ENCODE peak calls at places on chromosomes 1 and 21, in five cellular contexts. H, J, V, W and L are unnamed samples.

GRCh38 chr1:38166461-38166860 is 119.9 kb upstream of the POU3F1 start:
- DNase-seq in H (no peak), J (no peak), V (no peak), W (no peak), L (no peak)

GRCh38 chr1:24725209-24725651 is 20.0 kb upstream of the CLIC4 start:
- DNase-seq in H (peak), J (no peak), V (peak), W (no peak), L (no peak)

GRCh38 chr1:109579044-109579443 is 30.6 kb downstream of the GNAI3 start:
- DNase-seq in H (no peak), J (no peak), V (peak), W (no peak), L (no peak)

GRCh38 chr1:188652678-188653077 is 1823.9 kb downstream of the PLA2G4A start:
- DNase-seq in H (no peak), J (no peak), V (peak), W (no peak), L (no peak)

GRCh38 chr1:15525043-15525958 is 1.3 kb upstream of the CASP9 start:
- DNase-seq in H (peak), J (peak), V (no peak), W (no peak), L (no peak)

GRCh38 chr1:201147396-201148015 is 6.8 kb downstream of the TMEM9 start:
- DNase-seq in H (no peak), J (no peak), V (no peak), W (no peak), L (no peak)

GRCh38 chr1:28640766-28641165 is 2.1 kb downstream of the TAF12 start:
- DNase-seq in H (peak), J (peak), V (peak), W (peak), L (no peak)

GRCh38 chr1:177228721-177229088 is 57.9 kb downstream of the BRINP2 start:
- DNase-seq in H (peak), J (no peak), V (peak), W (no peak), L (no peak)

GRCh38 chr1:115545791-115546733 is 95.7 kb upstream of the VANGL1 start:
- DNase-seq in H (peak), J (no peak), V (peak), W (no peak), L (no peak)

GRCh38 chr1:25903986-25904385 is 2.2 kb downstream of the STMN1 start:
- DNase-seq in H (no peak), J (no peak), V (no peak), W (no peak), L (no peak)

GRCh38 chr1:25904942-25905679 is 1.1 kb downstream of the STMN1 start:
- DNase-seq in H (peak), J (peak), V (peak), W (peak), L (peak)

GRCh38 chr1:25906644-25907300 is 553 bp upstream of the STMN1 start:
- DNase-seq in H (peak), J (no peak), V (no peak), W (no peak), L (peak)

GRCh38 chr1:25907473-25908058 is 1.3 kb upstream of the STMN1 start:
- DNase-seq in H (no peak), J (no peak), V (no peak), W (no peak), L (no peak)

DNA sequence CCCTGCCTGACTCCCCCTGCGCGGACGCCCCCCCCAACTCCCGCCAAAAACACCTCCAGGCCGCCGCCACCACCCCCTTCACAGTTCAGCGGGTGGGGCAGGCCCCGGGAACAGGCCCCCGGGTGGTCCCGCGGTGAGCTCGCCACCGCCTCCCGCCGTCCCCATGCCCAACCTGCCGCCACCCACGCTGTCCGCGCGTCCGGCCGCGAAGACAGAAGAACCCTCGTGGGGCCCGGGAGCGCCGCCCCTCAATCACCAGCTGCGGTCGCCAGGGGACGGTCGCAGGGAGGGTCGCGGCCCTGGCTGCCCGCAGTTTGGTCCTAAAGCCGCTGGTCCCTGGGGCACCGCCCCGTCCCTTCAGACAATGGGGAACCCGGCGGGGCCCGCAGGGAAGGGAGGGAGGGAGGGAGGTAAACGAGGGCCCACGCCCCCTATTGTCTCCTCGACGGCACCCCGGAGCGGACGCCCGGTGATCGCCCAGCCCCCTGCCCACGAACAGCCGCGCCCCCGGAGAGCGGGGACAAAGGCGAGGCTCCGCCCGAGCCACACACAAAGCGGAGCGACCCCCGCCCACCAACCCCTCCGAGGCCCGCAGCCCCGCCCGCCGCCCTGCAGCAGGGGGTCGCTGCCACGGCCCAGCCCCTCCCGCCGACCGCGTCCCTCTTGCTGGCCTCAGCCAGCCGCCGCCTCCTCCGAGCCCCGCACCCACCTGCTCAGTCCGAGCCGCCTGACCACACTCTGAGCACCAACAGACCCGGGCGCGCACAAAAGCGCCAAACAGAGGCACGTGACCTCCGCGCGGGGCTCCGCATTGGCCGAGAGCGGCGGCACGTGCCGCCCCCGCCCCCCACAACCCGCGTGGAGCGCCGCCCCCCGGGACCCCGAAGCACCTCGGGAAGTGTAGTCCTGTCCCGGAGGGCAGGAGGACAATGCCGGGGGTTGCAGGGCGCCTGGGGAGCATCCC is at the start of gene STMN1:
- DNase-seq in H (peak), J (peak), V (peak), W (peak), L (peak)
- TF ChIP-seq CTCF in H (no peak), J (no peak), V (no peak), W (no peak), L (peak)

GRCh38 chr1:205827623-205828022 is 14.6 kb upstream of the SLC41A1 start:
- DNase-seq in H (no peak), J (no peak), V (no peak), W (no peak), L (no peak)
- TF ChIP-seq CTCF in H (peak), J (no peak), V (no peak), W (no peak), L (no peak)

GRCh38 chr1:41621791-41622190 is 137.3 kb upstream of the EDN2 start:
- DNase-seq in H (no peak), J (no peak), V (no peak), W (no peak), L (no peak)

GRCh38 chr1:41619511-41620364 is 135.3 kb upstream of the EDN2 start:
- DNase-seq in H (no peak), J (peak), V (no peak), W (no peak), L (no peak)

GRCh38 chr1:41620365-41621169 is 136.1 kb upstream of the EDN2 start:
- DNase-seq in H (no peak), J (peak), V (no peak), W (no peak), L (no peak)

GRCh38 chr1:41622402-41622801 is 137.9 kb upstream of the EDN2 start:
- DNase-seq in H (peak), J (no peak), V (peak), W (no peak), L (no peak)

DNA sequence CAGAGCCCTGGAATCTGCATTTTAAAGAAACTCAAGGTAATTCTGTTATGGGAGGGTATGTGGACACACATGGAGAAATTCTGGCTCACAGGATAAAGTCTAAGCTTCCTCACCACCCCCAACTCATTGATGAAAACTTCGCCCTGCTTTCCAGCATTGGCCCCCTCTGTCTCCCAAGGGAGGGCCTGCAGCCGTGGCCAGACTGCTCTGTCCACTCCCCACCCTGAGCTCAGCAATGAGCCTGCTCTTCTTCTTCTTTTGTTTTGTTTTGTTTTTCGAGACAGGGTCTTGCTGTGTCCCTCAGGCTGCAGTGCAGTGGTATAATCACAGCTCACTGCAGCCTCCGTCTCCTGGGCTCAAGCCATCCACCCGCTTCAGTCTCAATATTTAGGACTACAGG is 136.8 kb upstream of the EDN2 start:
- DNase-seq in H (no peak), J (no peak), V (no peak), W (no peak), L (no peak)
- TF ChIP-seq CTCF in H (no peak), J (no peak), V (no peak), W (no peak), L (no peak)

GRCh38 chr1:105072446-105072845 is 1322.7 kb downstream of the AMY1C start:
- DNase-seq in H (peak), J (no peak), V (no peak), W (no peak), L (no peak)

GRCh38 chr1:105073660-105074059 is 1324.0 kb downstream of the AMY1C start:
- DNase-seq in H (peak), J (no peak), V (no peak), W (no peak), L (no peak)

DNA sequence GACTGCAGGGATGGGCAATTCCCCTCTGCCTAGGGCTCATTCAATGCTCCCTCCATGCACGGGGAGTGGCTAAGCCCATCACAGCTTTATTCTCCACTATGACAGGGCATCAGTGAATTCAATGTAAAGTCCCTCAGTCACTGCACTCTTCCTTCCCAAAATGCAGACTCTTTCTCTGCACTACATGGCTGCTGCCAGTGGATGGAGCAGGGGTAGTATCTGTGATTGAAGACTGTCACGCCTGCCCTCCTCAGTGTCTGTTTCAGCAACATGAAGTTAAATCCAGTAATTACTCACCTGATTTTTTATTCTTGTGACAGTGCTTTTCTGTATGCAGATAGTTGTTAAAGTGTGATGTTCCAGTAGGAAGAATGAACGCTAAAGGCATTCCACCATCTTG is 1323.2 kb downstream of the AMY1C start:
- DNase-seq in H (peak), J (no peak), V (no peak), W (no peak), L (peak)
- TF ChIP-seq CTCF in H (peak), J (no peak), V (no peak), W (no peak), L (no peak)

GRCh38 chr1:112172294-112172882 is 182.9 kb upstream of the KCND3 start:
- DNase-seq in H (peak), J (peak), V (peak), W (no peak), L (no peak)

GRCh38 chr1:112177314-112177713 is 187.8 kb upstream of the KCND3 start:
- DNase-seq in H (no peak), J (no peak), V (no peak), W (no peak), L (no peak)
- TF ChIP-seq CTCF in H (no peak), J (no peak), V (no peak), W (no peak), L (no peak)

GRCh38 chr21:33302055-33302454 is 22.7 kb upstream of the IFNAR1 start:
- DNase-seq in H (no peak), J (no peak), V (no peak), W (no peak), L (no peak)

GRCh38 chr21:33296156-33296555 is 28.6 kb upstream of the IFNAR1 start:
- DNase-seq in H (no peak), J (no peak), V (no peak), W (peak), L (no peak)

GRCh38 chr21:33301632-33302002 is 23.2 kb upstream of the IFNAR1 start:
- DNase-seq in H (no peak), J (no peak), V (no peak), W (no peak), L (no peak)

GRCh38 chr21:33300701-33301631 is 23.8 kb upstream of the IFNAR1 start:
- DNase-seq in H (peak), J (no peak), V (no peak), W (no peak), L (no peak)

DNA sequence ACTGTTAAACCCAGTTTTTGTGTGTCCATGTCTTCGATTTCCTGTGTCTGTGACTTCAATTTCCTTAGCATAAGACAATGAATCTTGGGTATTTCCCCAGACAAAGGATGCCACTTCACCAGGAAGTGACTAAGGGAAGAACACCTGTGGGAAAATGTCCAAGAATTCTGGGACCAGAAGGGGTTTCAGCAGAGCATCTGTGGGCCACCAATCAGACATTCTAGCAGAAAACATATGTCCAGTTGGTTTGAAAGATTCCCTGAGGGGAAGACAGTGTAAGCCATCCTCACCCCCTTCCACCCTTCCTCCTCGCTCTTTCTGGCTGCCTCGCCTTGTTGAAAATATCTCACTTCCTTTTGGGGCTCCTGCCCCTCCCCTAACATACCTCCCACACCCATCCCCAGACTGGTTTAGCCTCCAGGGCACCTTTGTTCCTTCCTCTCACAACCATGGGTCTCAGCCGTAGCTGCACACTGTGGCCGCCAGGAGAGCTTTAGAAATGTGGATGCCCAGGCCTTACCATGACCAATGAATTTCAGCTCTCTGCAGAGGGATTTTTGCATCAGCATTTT is 25.5 kb upstream of the IFNAR1 start:
- DNase-seq in H (peak), J (peak), V (no peak), W (peak), L (no peak)
- TF ChIP-seq CTCF in H (no peak), J (peak), V (no peak), W (peak), L (no peak)

GRCh38 chr1:56578963-56579875 is at the start of gene PLPP3:
- DNase-seq in H (peak), J (peak), V (peak), W (no peak), L (peak)
- TF ChIP-seq CTCF in H (peak), J (peak), V (peak), W (peak), L (peak)

DNA sequence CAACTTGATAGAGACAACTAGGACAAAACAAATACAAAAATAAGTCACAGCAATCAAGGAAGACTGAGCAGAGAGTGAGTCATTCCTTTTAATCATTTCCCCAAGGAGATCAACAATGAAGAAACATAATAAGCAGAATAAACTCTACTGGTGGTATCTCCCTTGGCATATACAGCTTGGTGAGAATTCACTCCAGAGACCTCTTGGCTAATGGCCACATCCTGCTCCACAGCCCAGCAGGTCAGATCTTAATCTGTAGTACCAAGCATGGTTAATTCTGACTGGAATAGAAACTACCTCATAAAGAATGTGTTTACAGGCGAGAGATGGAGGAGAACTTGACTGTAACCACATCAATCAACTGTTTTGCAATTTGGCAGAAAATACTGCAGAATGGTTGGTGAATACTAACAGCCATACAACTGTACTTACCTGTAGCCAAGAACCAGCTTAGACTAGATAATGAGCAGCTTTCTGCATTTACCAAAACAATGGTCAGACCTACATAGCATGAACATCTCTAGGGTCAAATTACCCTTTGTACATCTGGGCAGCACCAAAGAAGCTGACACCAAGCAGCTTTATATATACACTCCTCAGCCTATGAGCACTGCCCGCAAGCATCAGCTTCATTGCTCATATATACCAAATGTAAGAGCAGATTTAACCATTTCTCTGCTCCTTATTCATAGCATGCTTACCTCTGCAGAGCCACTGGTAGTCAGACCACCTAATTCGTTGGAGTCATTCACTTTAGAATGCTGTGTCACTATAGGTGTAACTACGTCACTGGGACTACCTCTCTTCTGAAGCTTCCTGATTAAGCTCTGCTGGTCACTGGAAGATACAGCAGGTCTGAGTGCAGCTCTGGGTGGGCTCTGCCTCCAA is 51.0 kb downstream of the KIAA0319L start:
- DNase-seq in H (peak), J (peak), V (peak), W (no peak), L (no peak)
- TF ChIP-seq CTCF in H (no peak), J (peak), V (no peak), W (no peak), L (no peak)

DNA sequence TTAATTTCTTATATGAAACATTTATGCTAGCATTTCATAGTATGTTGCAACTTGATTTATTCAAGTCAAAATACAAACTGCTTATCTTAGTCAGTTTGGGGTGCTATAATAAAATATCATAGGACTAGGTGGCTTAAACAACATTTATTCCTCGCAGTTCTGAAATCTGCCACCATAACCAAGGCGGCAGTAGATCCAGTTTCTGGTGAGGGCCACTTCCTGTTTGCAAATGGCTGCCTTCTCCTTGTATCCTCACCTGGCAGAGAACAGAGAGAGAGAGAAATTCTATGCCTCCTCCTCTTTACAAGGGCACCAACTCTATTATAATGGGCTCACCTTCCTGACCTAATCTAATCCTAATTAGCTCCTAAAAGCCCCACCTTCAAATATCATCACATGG is 76.1 kb upstream of the RGS2 start:
- DNase-seq in H (peak), J (peak), V (no peak), W (no peak), L (no peak)
- TF ChIP-seq CTCF in H (peak), J (peak), V (no peak), W (peak), L (peak)